ENCODE peak calls at places on chromosomes 7 and 10, in six cellular contexts. P is transverse colon, O is upper lobe of left lung, R is A549, L is right lobe of liver, D is thyroid gland. J is an unnamed sample.
A peak's percentile ranks its signal among the peaks of the same experiment; 100 is the strongest.

GRCh38 chr7:124940306-124940705 is 10.7 kb upstream of the POT1 start:
- DNase-seq in P (no peak), O (no peak), R (no peak), L (no peak), D (no peak), J (no peak)

GRCh38 chr7:127629268-127629854 is 11.4 kb upstream of the PAX4 start:
- DNase-seq in P (peak; percentile 34), O (no peak), R (peak; percentile 32), L (peak; percentile 47), D (peak; percentile 24), J (peak; percentile 53)

GRCh38 chr7:125926621-125927020 is 997.0 kb upstream of the POT1 start:
- DNase-seq in P (no peak), O (no peak), R (no peak), L (no peak), D (no peak), J (no peak)

GRCh38 chr7:139783647-139784385 is 6.0 kb upstream of the HIPK2 start:
- DNase-seq in P (no peak), O (no peak), R (no peak), L (no peak), D (no peak), J (peak; percentile 45)

GRCh38 chr10:120971671-120972070 is 120.5 kb downstream of the WDR11 start:
- DNase-seq in P (no peak), O (no peak), R (no peak), L (no peak), D (no peak), J (no peak)

GRCh38 chr7:41880107-41880506 is 177.2 kb upstream of the INHBA start:
- DNase-seq in P (no peak), O (no peak), R (no peak), L (no peak), D (no peak), J (no peak)

GRCh38 chr7:73749931-73750776 is 11.6 kb upstream of the ABHD11 start:
- DNase-seq in P (peak; percentile 66), O (no peak), R (no peak), L (no peak), D (no peak), J (peak; percentile 87)

GRCh38 chr10:7512487-7512886 is 101.7 kb upstream of the SFMBT2 start:
- DNase-seq in P (no peak), O (no peak), R (no peak), L (no peak), D (no peak), J (no peak)

GRCh38 chr7:26265061-26265460 is 26.6 kb upstream of the SNX10 start:
- DNase-seq in P (no peak), O (no peak), R (no peak), L (no peak), D (no peak), J (no peak)

GRCh38 chr10:124588736-124589451 is 127.3 kb downstream of the LHPP start:
- DNase-seq in P (peak; percentile 62), O (no peak), R (no peak), L (no peak), D (peak; percentile 57), J (peak; percentile 37)

GRCh38 chr7:103821105-103821504 is 168.4 kb downstream of the RELN start:
- DNase-seq in P (no peak), O (no peak), R (no peak), L (no peak), D (no peak), J (no peak)

GRCh38 chr10:73339436-73339835 is 19.2 kb downstream of the CFAP70 start:
- DNase-seq in P (no peak), O (peak; percentile 25), R (no peak), L (no peak), D (no peak), J (no peak)

GRCh38 chr10:75978213-75978612 is 546.8 kb downstream of the LRMDA start:
- DNase-seq in P (no peak), O (no peak), R (peak; percentile 10), L (no peak), D (no peak), J (no peak)

GRCh38 chr10:129864601-129865126 is 99.4 kb downstream of the EBF3 start:
- DNase-seq in P (no peak), O (no peak), R (no peak), L (no peak), D (no peak), J (no peak)

GRCh38 chr7:99033765-99034164 is 110.1 kb downstream of the SMURF1 start:
- DNase-seq in P (no peak), O (no peak), R (no peak), L (no peak), D (no peak), J (no peak)

GRCh38 chr10:101858723-101859500 is 15.3 kb upstream of the KCNIP2 start:
- DNase-seq in P (no peak), O (no peak), R (no peak), L (no peak), D (no peak), J (no peak)

GRCh38 chr7:120867932-120868331 is 10.0 kb upstream of the TSPAN12 start:
- DNase-seq in P (peak; percentile 22), O (no peak), R (no peak), L (no peak), D (no peak), J (no peak)

GRCh38 chr7:156635529-156636385 is 4.8 kb upstream of the RNF32 start:
- DNase-seq in P (no peak), O (no peak), R (no peak), L (no peak), D (no peak), J (no peak)

GRCh38 chr7:48472640-48473039 is 301.4 kb downstream of the ABCA13 start:
- DNase-seq in P (no peak), O (no peak), R (no peak), L (no peak), D (no peak), J (no peak)

GRCh38 chr10:983951-984705 is 4.1 kb upstream of the GTPBP4 start:
- DNase-seq in P (no peak), O (no peak), R (no peak), L (no peak), D (no peak), J (no peak)

GRCh38 chr10:26412932-26413331 is 25.2 kb upstream of the APBB1IP start:
- DNase-seq in P (no peak), O (no peak), R (no peak), L (no peak), D (no peak), J (no peak)

GRCh38 chr7:1850976-1851571 is 181.0 kb downstream of the ELFN1 start:
- DNase-seq in P (no peak), O (peak; percentile 70), R (no peak), L (peak; percentile 22), D (no peak), J (no peak)

DNA sequence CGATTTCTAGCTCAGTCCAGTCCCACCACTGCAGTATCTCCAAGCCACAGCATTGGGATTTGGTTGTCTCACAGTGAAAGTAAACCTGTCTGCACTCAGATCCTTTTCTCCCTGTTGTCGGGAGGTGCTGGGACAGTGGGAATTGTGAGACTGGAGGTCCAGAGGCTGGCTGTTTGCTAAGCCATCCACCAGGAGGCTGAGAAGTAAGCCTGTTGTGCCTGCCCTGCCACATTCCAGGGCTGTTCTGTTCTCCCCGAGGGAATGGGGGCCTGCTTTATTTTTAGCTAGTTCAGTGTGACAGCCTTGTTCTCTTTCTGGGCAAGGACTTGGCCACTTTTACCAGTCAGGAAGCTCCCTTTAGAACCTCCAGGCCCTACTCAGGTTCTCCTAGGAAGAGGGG is 54.9 kb downstream of the HK1 start:
- DNase-seq in P (no peak), O (no peak), R (no peak), L (no peak), D (peak; percentile 82), J (no peak)
- TF ChIP-seq CTCF in P (no peak), O (no peak), R (no peak), L (no peak), D (peak; percentile 41), J (no peak)

DNA sequence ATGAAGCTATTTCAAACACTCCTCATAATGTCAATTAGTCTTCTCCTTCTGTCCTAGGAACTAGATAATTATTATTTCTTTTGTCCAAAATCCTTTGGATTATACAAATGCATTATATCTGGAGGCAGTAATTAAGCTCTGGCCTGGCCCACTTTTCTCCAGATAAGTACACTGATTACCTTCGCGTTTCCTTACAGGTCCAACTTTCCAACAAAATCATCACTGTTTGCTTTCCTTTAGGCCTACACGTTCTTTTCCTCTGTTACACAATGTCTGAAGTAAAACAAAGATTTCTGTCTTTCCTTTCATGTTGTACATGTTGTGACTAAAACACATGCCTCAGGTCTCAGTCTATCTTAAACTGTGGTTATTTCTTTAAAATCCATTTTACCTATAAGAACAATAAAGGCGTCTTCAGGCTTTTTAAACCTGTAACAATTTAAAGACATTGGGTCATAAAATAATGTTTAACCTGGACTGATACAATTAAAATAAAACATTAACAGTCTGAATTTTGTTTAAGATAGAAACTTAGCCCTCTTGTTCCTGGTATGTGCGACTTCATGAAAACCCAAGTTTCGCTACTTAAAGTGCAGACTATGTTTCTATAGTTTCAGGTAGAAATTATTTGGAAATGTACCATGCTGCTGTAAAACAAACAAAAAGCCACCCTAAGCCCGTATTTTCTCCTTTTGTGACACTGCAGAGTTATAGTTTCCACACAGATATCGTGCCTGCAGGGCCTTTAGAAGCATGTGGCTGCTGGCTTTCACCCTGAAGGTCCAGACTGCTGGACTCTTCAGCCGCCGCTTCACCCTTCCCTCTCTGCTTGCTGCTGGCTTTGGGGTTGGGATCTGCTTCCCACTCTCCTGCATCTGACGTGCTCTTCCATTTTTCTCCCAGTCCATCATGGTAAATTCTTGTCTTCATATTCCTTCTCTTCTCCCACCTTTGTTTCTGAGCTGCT is 381.7 kb downstream of the DPP6 start:
- DNase-seq in P (no peak), O (no peak), R (no peak), L (no peak), D (no peak), J (no peak)
- TF ChIP-seq POLR2A in P (no peak), O (no peak), R (no peak), L (no peak), D (no peak), J (no peak)

DNA sequence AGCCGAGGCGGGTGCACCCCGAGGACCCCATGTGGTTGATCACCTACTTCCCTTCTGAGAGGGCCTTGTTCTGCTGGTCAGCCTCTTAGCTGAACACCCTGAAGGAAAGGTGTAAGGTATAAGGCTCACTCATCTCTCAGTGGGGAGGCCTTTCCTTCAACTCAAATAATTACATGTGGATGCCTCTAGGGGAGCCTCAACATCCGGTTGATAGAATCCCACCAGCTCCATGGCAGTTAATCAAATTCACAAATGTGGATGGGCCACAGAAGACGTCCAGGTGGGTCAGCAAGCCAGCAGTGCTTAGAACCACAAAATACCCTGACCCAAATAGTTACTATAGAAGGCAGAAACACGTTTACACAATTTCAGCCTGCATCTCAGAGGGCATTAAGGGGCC is 37.7 kb upstream of the ZNF32 start:
- DNase-seq in P (no peak), O (no peak), R (no peak), L (no peak), D (no peak), J (no peak)
- TF ChIP-seq CTCF in P (no peak), O (no peak), R (no peak), L (no peak), D (no peak), J (no peak)

GRCh38 chr7:100887955-100888481 is 1.5 kb downstream of the UFSP1 start:
- DNase-seq in P (no peak), O (no peak), R (no peak), L (no peak), D (no peak), J (peak; percentile 61)

GRCh38 chr7:100888529-100888987 is 957 bp downstream of the UFSP1 start:
- DNase-seq in P (no peak), O (no peak), R (no peak), L (no peak), D (no peak), J (peak; percentile 58)

GRCh38 chr7:100886142-100886935 is 3.2 kb downstream of the UFSP1 start:
- DNase-seq in P (no peak), O (no peak), R (no peak), L (no peak), D (no peak), J (peak; percentile 40)

GRCh38 chr7:100886936-100887185 is 2.7 kb downstream of the UFSP1 start:
- DNase-seq in P (no peak), O (peak; percentile 72), R (no peak), L (no peak), D (no peak), J (no peak)

GRCh38 chr7:100887186-100887954 is 2.1 kb downstream of the UFSP1 start:
- DNase-seq in P (peak; percentile 77), O (no peak), R (no peak), L (no peak), D (no peak), J (peak; percentile 98)
- TF ChIP-seq POLR2A in P (no peak), O (no peak), R (peak; percentile 45), L (no peak), D (no peak), J (peak; percentile 50)